ENCODE peak calls at places on chromosomes 13 and 19, in eight cellular contexts. C, Z, T, P, F, I, X and R are unnamed samples.

GRCh38 chr19:4748589-4748988 is 24.9 kb upstream of the DPP9 start:
- DNase-seq in Z (no peak), I (no peak), P (no peak), T (no peak), X (no peak), F (no peak), C (no peak), R (no peak)

GRCh38 chr13:75618308-75618707 is 17.8 kb upstream of the LMO7 start:
- DNase-seq in X (no peak), C (no peak), F (no peak), T (no peak), P (no peak), Z (no peak), I (no peak), R (no peak)

GRCh38 chr19:42409477-42409876 is 17.7 kb downstream of the LIPE start:
- DNase-seq in I (no peak), Z (no peak), P (no peak), X (no peak), C (no peak), T (no peak), F (no peak), R (no peak)

GRCh38 chr13:27446986-27447583 is 3.3 kb downstream of the MTIF3 start:
- DNase-seq in T (no peak), X (no peak), Z (peak; percentile 30), C (peak; percentile 61), I (no peak), P (no peak), F (peak; percentile 79), R (no peak)

GRCh38 chr13:92739306-92739818 is 487.2 kb upstream of the GPC6 start:
- DNase-seq in P (no peak), F (no peak), T (no peak), X (no peak), Z (no peak), C (no peak), I (no peak), R (no peak)

GRCh38 chr19:35363001-35363590 is 4.8 kb downstream of the FFAR3 start:
- DNase-seq in P (no peak), X (no peak), C (no peak), F (no peak), Z (no peak), T (no peak), I (no peak), R (no peak)

GRCh38 chr13:79128158-79128557 is 277.9 kb downstream of the RBM26 start:
- DNase-seq in I (no peak), P (no peak), X (no peak), F (no peak), Z (no peak), C (no peak), T (no peak), R (no peak)

GRCh38 chr13:85828094-85828684 is 29.0 kb upstream of the SLITRK6 start:
- DNase-seq in F (peak; percentile 50), X (no peak), T (no peak), P (peak; percentile 30), C (no peak), I (no peak), Z (no peak), R (no peak)

DNA sequence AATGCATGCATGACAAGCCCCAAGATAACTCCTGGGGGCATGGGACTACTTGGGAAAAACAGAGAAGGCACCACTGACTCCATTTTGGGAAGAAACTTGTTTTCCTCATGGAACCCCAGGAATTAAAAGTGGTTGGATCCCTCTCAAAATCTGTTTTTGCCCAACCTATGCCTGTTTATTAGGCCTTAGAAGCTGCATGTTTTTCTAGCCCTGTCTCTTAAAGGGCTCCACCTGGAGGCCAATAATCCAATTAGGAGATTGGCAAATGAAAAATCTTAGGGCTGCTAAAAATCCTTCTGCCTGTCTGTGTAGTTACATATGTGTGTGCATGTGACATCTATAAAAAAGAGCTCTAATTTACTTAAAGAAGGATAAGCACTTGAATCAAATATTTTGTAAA is 26.9 kb downstream of the MED4 start:
- DNase-seq in Z (no peak), F (no peak), I (no peak), T (no peak), P (no peak), C (no peak), X (no peak), R (no peak)
- H3K36me3 ChIP-seq in Z (peaks cover 4% of the 10 kb centered on the region), F (peaks cover 99% of the 10 kb centered on the region), I (peaks cover 16% of the 10 kb centered on the region), T (no peaks in the 10 kb centered on the region), P (peaks cover 50% of the 10 kb centered on the region), C (peaks cover 55% of the 10 kb centered on the region), X (no peaks in the 10 kb centered on the region), R (peaks cover 70% of the 10 kb centered on the region)

GRCh38 chr13:39942901-39943273 is 287.4 kb downstream of the COG6 start:
- DNase-seq in Z (peak; percentile 69), P (peak; percentile 90), T (no peak), X (peak; percentile 41), I (peak; percentile 48), C (peak; percentile 69), F (peak; percentile 86), R (peak; percentile 83)

GRCh38 chr13:39945226-39945625 is 289.8 kb downstream of the COG6 start:
- DNase-seq in C (no peak), I (no peak), P (no peak), T (no peak), X (no peak), F (no peak), Z (no peak), R (no peak)

GRCh38 chr13:39942177-39942900 is 286.9 kb downstream of the COG6 start:
- DNase-seq in X (no peak), P (no peak), C (no peak), T (no peak), F (no peak), Z (no peak), I (no peak), R (no peak)

GRCh38 chr13:39943711-39944110 is 288.2 kb downstream of the COG6 start:
- DNase-seq in P (no peak), T (no peak), I (no peak), C (no peak), X (no peak), Z (no peak), F (no peak), R (no peak)

DNA sequence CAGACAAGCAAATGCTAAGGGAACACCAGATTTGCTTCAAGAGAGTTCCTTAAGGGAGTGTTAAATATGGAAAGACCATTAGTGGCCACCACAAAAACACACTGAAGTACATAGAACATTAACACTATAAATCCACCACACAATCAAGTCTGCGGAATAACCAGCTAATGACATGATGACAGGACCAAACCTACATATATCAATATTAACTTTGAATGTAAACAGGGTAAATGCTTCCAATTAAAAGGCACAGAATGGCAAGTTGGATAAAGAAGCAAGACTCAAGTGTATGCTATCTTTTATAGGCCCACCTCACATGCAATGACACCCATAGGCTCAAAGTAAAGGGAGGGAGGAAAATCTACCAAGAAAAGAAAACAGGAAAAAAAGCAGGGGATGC is 291.3 kb downstream of the COG6 start:
- DNase-seq in I (no peak), P (no peak), Z (no peak), T (no peak), X (no peak), C (no peak), F (no peak), R (no peak)
- H3K9me3 ChIP-seq in I (no peaks in the 10 kb centered on the region), P (no peaks in the 10 kb centered on the region), Z (no peaks in the 10 kb centered on the region), T (no peaks in the 10 kb centered on the region), X (no peaks in the 10 kb centered on the region), C (no peaks in the 10 kb centered on the region), F (no peaks in the 10 kb centered on the region), R (no peaks in the 10 kb centered on the region)

GRCh38 chr13:40770934-40771618 is at the start of gene MRPS31:
- DNase-seq in C (peak; percentile 92), P (peak; percentile 95), F (peak; percentile 96), T (peak; percentile 94), Z (peak; percentile 97), X (peak; percentile 95), I (peak; percentile 91), R (peak; percentile 97)

GRCh38 chr13:40772765-40773473 is 1.9 kb upstream of the MRPS31 start:
- DNase-seq in T (no peak), C (no peak), F (no peak), P (no peak), I (no peak), Z (no peak), X (no peak), R (no peak)

GRCh38 chr13:40765602-40766001 is 5.4 kb downstream of the MRPS31 start:
- DNase-seq in F (no peak), I (no peak), C (no peak), Z (no peak), X (no peak), P (no peak), T (no peak), R (no peak)

GRCh38 chr13:40770609-40770933 is 419 bp downstream of the MRPS31 start:
- DNase-seq in T (no peak), X (no peak), Z (no peak), P (no peak), I (no peak), F (no peak), C (no peak), R (no peak)

DNA sequence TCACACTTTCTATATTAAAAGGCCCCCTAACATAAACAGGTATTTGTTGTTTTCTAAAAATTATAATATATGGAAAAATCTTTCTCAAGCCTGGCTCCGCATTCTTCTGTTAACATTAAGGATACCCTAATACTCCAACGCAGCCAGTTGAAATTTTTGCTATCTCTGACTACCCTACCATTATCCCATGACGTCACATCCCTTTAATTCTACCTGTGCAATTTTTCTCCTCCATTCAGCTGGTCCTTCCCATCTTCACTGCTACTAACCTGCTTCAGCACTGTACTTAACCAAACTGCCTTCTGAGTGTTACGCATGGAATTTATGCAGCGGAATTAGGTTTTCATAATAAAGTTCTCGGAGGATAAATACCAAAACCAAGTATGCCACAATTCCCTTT is 1.0 kb downstream of the MRPS31 start:
- DNase-seq in I (no peak), F (no peak), X (no peak), P (no peak), C (no peak), Z (no peak), T (no peak), R (no peak)
- H3K27ac ChIP-seq in I (peak overlapping the region; percentile 87), F (no peak overlapping the region), X (peak overlapping the region; percentile 89), P (no peak overlapping the region), C (peak overlapping the region; percentile 85), Z (peak overlapping the region; percentile 84), T (no peak overlapping the region), R (no peak overlapping the region)

GRCh38 chr19:18855647-18856384 is 24.1 kb downstream of the UPF1 start:
- DNase-seq in X (no peak), Z (no peak), P (no peak), T (no peak), I (no peak), F (no peak), C (no peak), R (no peak)

GRCh38 chr19:18854982-18855381 is 23.2 kb downstream of the UPF1 start:
- DNase-seq in F (no peak), Z (no peak), T (no peak), I (no peak), C (no peak), P (no peak), X (no peak), R (no peak)

GRCh38 chr19:18851673-18852325 is 20.0 kb downstream of the UPF1 start:
- DNase-seq in P (no peak), T (no peak), Z (no peak), C (no peak), F (no peak), X (no peak), I (no peak), R (no peak)

GRCh38 chr19:18852634-18853033 is 20.9 kb downstream of the UPF1 start:
- DNase-seq in C (no peak), I (no peak), F (no peak), Z (no peak), P (no peak), T (no peak), X (no peak), R (no peak)

DNA sequence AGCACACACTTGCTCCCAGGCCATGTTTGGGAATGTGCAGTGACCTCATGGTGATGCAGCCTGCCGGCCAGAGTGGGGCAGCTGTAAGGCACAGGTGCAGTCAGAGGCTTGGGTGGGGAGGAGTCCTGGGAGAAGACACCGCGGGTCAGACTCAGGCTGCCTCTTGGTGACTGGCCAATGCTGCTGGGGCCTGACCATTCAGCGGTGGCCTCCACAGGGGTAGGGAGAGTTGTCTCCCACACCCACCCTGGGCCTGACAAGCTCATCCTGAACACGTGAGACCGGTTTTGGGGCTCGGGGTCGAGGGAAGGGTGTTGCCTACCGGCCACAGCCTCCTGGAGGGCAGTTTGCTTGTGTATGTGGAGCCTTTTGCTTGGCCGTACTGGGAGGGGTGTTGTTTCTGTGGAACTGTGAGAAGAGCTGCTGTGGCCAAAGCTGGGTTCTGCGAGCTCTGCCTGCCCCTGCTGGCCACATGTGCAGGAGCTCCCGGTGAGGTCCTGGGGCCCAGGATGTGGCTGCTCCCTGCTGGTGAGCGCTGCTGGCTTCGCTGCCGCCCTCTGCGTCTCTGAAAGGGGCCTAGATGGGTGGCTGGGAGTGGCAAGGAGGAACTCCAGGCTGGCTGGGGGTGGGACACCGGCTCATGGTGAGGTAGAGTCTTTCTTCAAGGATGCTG is 22.1 kb downstream of the UPF1 start:
- DNase-seq in I (no peak), C (no peak), T (no peak), Z (no peak), X (no peak), F (no peak), P (no peak), R (no peak)
- H3K36me3 ChIP-seq in I (peaks cover 82% of the 10 kb centered on the region), C (peaks cover 95% of the 10 kb centered on the region), T (no peaks in the 10 kb centered on the region), Z (no peaks in the 10 kb centered on the region), X (peaks cover 21% of the 10 kb centered on the region), F (peaks cover 100% of the 10 kb centered on the region), P (peaks cover 92% of the 10 kb centered on the region), R (peaks cover 89% of the 10 kb centered on the region)